ENCODE peak calls at places on chromosomes 7 and 10, in four cellular contexts. Y is K562, K is WTC11, L is HepG2. X is an unnamed sample.

GRCh38 chr7:45580053-45580872 is 6.1 kb downstream of the ADCY1 start:
- DNase-seq in Y (peak), K (peak), L (no peak), X (peak)

GRCh38 chr10:117312430-117312829 is 62.8 kb downstream of the PDZD8 start:
- DNase-seq in K (no peak), L (no peak), Y (no peak), X (no peak)

GRCh38 chr10:76035010-76035727 is 603.7 kb downstream of the LRMDA start:
- DNase-seq in Y (no peak), K (no peak), L (no peak), X (no peak)

GRCh38 chr10:110471566-110472139 is 26.1 kb upstream of the DUSP5 start:
- DNase-seq in Y (no peak), L (no peak), K (no peak), X (no peak)

GRCh38 chr10:123997486-123998196 is 95.8 kb downstream of the CHST15 start:
- DNase-seq in L (peak), Y (no peak), K (no peak), X (no peak)

GRCh38 chr7:43302773-43303172 is 190.3 kb downstream of the HECW1 start:
- DNase-seq in K (no peak), L (no peak), Y (no peak), X (no peak)

GRCh38 chr7:87853237-87853864 is 22.8 kb downstream of the SLC25A40 start:
- DNase-seq in Y (no peak), L (no peak), K (no peak), X (no peak)

GRCh38 chr10:8628351-8628750 is 573.9 kb downstream of the GATA3 start:
- DNase-seq in L (no peak), Y (no peak), K (no peak), X (no peak)

GRCh38 chr10:12018438-12019342 is 23.9 kb downstream of the UPF2 start:
- DNase-seq in Y (no peak), L (no peak), K (no peak), X (no peak)

GRCh38 chr10:100968037-100968736 is 1.1 kb upstream of the SEMA4G start:
- DNase-seq in K (no peak), Y (no peak), L (no peak), X (no peak)

GRCh38 chr7:92206672-92207071 is 27.7 kb upstream of the LRRD1 start:
- DNase-seq in Y (no peak), K (no peak), L (no peak), X (no peak)

GRCh38 chr7:112484671-112485097 is 3.9 kb downstream of the LSMEM1 start:
- DNase-seq in Y (no peak), L (peak), K (no peak), X (no peak)

DNA sequence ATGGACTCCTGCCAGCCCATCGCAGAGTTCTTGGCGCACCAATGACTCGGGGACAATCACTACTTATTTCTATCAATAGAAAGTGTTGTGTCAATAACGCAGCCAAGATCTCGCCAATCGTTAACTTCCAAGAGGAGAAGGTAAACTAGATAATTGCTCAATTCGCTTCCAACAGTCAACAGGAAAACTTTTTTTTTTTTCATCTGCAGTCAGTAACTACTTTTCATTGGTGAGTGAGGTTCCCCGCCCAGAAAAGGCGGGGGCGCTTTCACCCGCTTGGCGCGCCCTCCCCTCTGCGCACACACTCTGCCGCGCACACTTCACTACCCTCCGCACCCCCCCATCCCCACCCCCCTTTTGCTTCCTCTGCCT is at the start of gene FEZF1:
- DNase-seq in Y (no peak), L (peak), K (peak), X (no peak)
- TF ChIP-seq ELF4 in Y (no peak), L (no peak), K (no peak), X (no peak)

DNA sequence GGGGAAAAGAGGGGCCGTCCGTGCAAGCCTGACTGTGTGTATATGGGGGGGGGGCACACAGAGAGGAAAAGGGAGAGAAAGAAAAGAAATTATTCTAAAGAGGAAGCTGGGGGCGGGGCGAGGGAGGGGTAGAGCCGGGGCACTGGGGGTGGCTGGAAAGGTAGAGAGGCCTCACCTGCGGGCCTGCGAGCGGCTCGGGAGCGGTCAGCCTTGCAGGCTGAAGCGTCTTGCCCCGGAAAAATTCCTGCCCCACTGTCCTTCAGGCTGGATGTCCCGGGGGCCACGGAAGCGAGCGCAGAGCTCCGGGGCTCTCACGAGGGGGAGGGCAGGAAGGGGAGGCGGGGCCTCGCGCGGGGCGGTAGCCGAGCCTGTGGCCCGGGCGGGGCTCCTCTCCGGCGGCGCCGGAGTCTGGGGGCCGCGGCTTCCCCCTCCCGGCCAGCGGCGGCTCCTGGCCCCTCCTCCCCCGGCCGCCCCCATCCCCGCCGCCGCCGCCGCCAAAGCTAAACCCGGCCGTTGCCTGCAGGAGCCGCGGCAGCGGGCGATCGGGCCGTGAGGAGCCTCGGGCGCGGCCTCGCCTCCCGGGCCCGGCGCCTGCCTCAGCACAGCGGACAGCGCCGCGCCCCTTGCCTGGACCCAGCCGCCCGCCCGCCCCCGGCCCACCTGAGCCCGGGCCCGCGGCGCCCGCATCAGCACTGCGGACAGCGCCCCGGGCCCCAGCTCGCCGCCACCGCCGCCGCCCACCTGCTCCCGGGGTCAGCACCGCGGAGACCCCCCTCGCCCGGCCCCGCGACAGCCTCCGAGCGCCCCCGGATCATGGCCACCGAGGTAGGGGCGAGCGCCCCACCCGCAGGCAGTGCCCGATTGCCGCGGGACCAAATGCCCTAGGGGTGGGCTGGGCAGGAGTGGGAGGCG is at the start of gene GOLGA7B:
- DNase-seq in L (peak), K (peak), Y (peak), X (peak)
- TF ChIP-seq ELF4 in L (no peak), K (no peak), Y (no peak), X (no peak)

GRCh38 chr7:127940365-127941160 is 90.7 kb downstream of the LRRC4 start:
- DNase-seq in L (no peak), K (no peak), Y (no peak), X (no peak)
- TF ChIP-seq ELF4 in L (no peak), K (no peak), Y (no peak), X (no peak)

GRCh38 chr10:21337171-21337792 is 188.2 kb downstream of the SKIDA1 start:
- DNase-seq in K (no peak), L (no peak), Y (no peak), X (no peak)

GRCh38 chr10:21340341-21340740 is 185.1 kb downstream of the SKIDA1 start:
- DNase-seq in Y (no peak), K (no peak), L (no peak), X (no peak)

GRCh38 chr10:21330628-21331020 is 194.9 kb downstream of the SKIDA1 start:
- DNase-seq in Y (no peak), K (no peak), L (no peak), X (no peak)

GRCh38 chr10:21334891-21335696 is 190.4 kb downstream of the SKIDA1 start:
- DNase-seq in K (no peak), Y (peak), L (peak), X (no peak)

GRCh38 chr10:21336476-21337170 is 188.9 kb downstream of the SKIDA1 start:
- DNase-seq in K (peak), L (peak), Y (peak), X (peak)
- TF ChIP-seq ELF4 in K (no peak), L (no peak), Y (no peak), X (no peak)

GRCh38 chr7:41760293-41760692 is 57.4 kb upstream of the INHBA start:
- DNase-seq in L (no peak), K (no peak), Y (no peak), X (no peak)
- TF ChIP-seq ELF4 in L (no peak), K (no peak), Y (no peak), X (no peak)

GRCh38 chr7:63899691-63900393 is 98.8 kb upstream of the ZNF722 start:
- DNase-seq in Y (peak), K (no peak), L (no peak), X (peak)

DNA sequence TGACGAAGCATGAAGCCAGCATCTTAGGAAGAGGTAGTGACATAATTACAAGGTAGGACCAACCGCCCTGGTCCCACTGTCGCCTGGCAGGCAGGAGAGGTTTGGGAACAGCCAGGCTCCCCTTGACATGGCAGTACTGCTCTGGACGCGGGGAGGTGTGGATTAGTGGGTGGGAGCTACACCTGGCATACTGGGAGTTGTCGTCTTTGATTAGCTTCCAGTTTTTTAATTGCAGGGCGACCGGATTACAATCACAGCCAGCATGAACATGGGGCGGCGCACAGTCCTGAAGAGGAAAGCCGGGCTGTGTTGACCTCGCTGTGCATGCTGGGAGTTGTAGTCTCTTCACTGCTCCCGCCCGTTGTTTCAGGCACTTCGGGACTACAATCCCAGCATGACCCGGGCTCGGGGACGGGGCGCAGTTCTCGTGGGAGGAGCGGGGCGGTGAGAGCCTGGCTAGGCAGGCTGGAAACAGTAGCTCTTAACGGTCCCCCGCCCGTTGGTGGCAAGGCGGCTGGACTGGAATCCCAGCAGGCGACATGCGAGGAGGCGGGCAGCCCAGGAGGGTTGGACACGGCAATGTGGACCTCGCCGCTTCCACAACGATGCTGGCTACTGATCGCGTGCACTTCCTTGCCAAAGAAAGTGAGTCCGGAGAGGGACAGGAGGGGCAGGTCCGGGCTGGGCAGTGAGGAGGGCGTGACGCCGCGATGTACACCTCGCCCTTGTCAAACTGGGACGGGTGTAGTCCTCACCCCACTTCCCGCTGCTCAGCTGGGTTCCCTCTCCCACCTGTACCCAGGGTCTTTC is 98.0 kb upstream of the ZNF722 start:
- DNase-seq in Y (peak), K (no peak), L (no peak), X (peak)
- TF ChIP-seq ELF4 in Y (no peak), K (no peak), L (no peak), X (no peak)

GRCh38 chr7:77388055-77388454 is 28.1 kb downstream of the GSAP start:
- DNase-seq in K (no peak), L (peak), Y (no peak), X (no peak)
- TF ChIP-seq ELF4 in K (no peak), L (no peak), Y (no peak), X (no peak)

X was measured in HEK293T.